ENCODE peak calls at places on chromosomes 5 and 9, in four cellular contexts. X, C, Q and M are unnamed samples.

GRCh38 chr9:80885894-80886293 is 803.5 kb downstream of the TLE1 start:
- DNase-seq in X (peak; percentile 42), C (no peak), Q (no peak), M (peak; percentile 35)

GRCh38 chr9:131651599-131651998 is 88.3 kb downstream of the RAPGEF1 start:
- DNase-seq in X (no peak), C (peak; percentile 69), Q (no peak), M (no peak)

GRCh38 chr5:158590936-158591863 is 508.5 kb downstream of the EBF1 start:
- DNase-seq in X (peak; percentile 94), C (no peak), Q (peak; percentile 50), M (peak; percentile 63)

GRCh38 chr9:34047864-34048729 is 590 bp downstream of the UBAP2 start:
- DNase-seq in X (peak; percentile 62), C (no peak), Q (no peak), M (peak; percentile 47)

GRCh38 chr9:7340451-7340850 is 459.1 kb downstream of the DMAC1 start:
- DNase-seq in X (no peak), C (no peak), Q (no peak), M (no peak)

GRCh38 chr9:127521919-127522304 is 70.6 kb downstream of the LRSAM1 start:
- DNase-seq in X (no peak), C (no peak), Q (no peak), M (no peak)

GRCh38 chr5:178399723-178400115 is 167.1 kb upstream of the PHYKPL start:
- DNase-seq in X (no peak), C (no peak), Q (no peak), M (no peak)

GRCh38 chr5:53790026-53790425 is 229.6 kb downstream of the NDUFS4 start:
- DNase-seq in X (no peak), C (no peak), Q (no peak), M (no peak)

GRCh38 chr5:5063533-5063953 is 76.6 kb upstream of the ADAMTS16 start:
- DNase-seq in X (peak; percentile 61), C (no peak), Q (no peak), M (peak; percentile 48)

GRCh38 chr5:103621548-103621930 is 59.0 kb upstream of the NUDT12 start:
- DNase-seq in X (peak; percentile 65), C (no peak), Q (no peak), M (no peak)

GRCh38 chr9:83934569-83935275 is 13.5 kb upstream of the KIF27 start:
- DNase-seq in X (no peak), C (peak; percentile 60), Q (no peak), M (no peak)

GRCh38 chr9:107878462-107878861 is 388.9 kb upstream of the KLF4 start:
- DNase-seq in X (no peak), C (no peak), Q (no peak), M (no peak)

GRCh38 chr5:10233505-10233904 is 16.2 kb downstream of the ATPSCKMT start:
- DNase-seq in X (peak; percentile 68), C (peak; percentile 97), Q (no peak), M (no peak)

GRCh38 chr5:120464627-120465280 is 654 bp downstream of the PRR16 start:
- DNase-seq in X (peak; percentile 71), C (peak; percentile 64), Q (no peak), M (peak; percentile 60)

GRCh38 chr5:956941-957729 is 51.5 kb upstream of the NKD2 start:
- DNase-seq in X (peak; percentile 40), C (peak; percentile 90), Q (peak; percentile 69), M (peak; percentile 34)

GRCh38 chr9:98117984-98118639 is 910 bp downstream of the TRIM14 start:
- DNase-seq in X (peak; percentile 71), C (peak; percentile 28), Q (no peak), M (no peak)

GRCh38 chr5:135978212-135978631 is 23.4 kb upstream of the LECT2 start:
- DNase-seq in X (peak; percentile 87), C (no peak), Q (no peak), M (no peak)

GRCh38 chr5:446864-447263 is 3.9 kb downstream of the EXOC3 start:
- DNase-seq in X (peak; percentile 37), C (peak; percentile 51), Q (no peak), M (peak; percentile 19)

GRCh38 chr5:150068071-150068470 is 18.3 kb downstream of the CSF1R start:
- DNase-seq in X (no peak), C (no peak), Q (no peak), M (no peak)

GRCh38 chr5:80251636-80252035 is 4.2 kb downstream of the SERINC5 start:
- DNase-seq in X (no peak), C (peak; percentile 40), Q (no peak), M (no peak)

GRCh38 chr5:125210241-125210947 is 464.0 kb upstream of the ZNF608 start:
- DNase-seq in X (no peak), C (peak; percentile 12), Q (no peak), M (no peak)

GRCh38 chr5:150347003-150347402 is 10.5 kb upstream of the TCOF1 start:
- DNase-seq in X (peak; percentile 13), C (no peak), Q (no peak), M (no peak)

GRCh38 chr9:19229725-19230355 is 653 bp upstream of the DENND4C start:
- DNase-seq in X (peak; percentile 89), C (no peak), Q (peak; percentile 90), M (peak; percentile 76)

GRCh38 chr5:176954050-176954449 is 52.5 kb downstream of the UIMC1 start:
- DNase-seq in X (no peak), C (no peak), Q (no peak), M (no peak)

GRCh38 chr9:93288341-93288740 is 104.4 kb downstream of the WNK2 start:
- DNase-seq in X (peak; percentile 54), C (no peak), Q (peak; percentile 48), M (peak; percentile 62)

GRCh38 chr5:91011029-91011428 is 372.1 kb downstream of the ARRDC3 start:
- DNase-seq in X (no peak), C (no peak), Q (no peak), M (no peak)

GRCh38 chr9:136084191-136084944 is 10.7 kb downstream of the NACC2 start:
- DNase-seq in X (no peak), C (no peak), Q (no peak), M (peak; percentile 25)

GRCh38 chr9:97628668-97629067 is 4.5 kb downstream of the TSTD2 start:
- DNase-seq in X (peak; percentile 23), C (no peak), Q (no peak), M (no peak)

GRCh38 chr5:2750758-2751464 is 566 bp downstream of the IRX2 start:
- DNase-seq in X (peak; percentile 62), C (no peak), Q (peak; percentile 61), M (no peak)

GRCh38 chr5:147307170-147307569 is 72.3 kb downstream of the STK32A start:
- DNase-seq in X (no peak), C (no peak), Q (no peak), M (no peak)

GRCh38 chr5:147306351-147306750 is 71.5 kb downstream of the STK32A start:
- DNase-seq in X (no peak), C (no peak), Q (no peak), M (no peak)

GRCh38 chr5:147305147-147305546 is 70.3 kb downstream of the STK32A start:
- DNase-seq in X (no peak), C (no peak), Q (no peak), M (no peak)

GRCh38 chr5:147310059-147310704 is 75.4 kb downstream of the STK32A start:
- DNase-seq in X (peak; percentile 33), C (peak; percentile 6), Q (no peak), M (peak; percentile 54)
- H4K5ac ChIP-seq in X (no peak overlapping the region), C (no peak overlapping the region), Q (no peak overlapping the region), M (no peak overlapping the region)

DNA sequence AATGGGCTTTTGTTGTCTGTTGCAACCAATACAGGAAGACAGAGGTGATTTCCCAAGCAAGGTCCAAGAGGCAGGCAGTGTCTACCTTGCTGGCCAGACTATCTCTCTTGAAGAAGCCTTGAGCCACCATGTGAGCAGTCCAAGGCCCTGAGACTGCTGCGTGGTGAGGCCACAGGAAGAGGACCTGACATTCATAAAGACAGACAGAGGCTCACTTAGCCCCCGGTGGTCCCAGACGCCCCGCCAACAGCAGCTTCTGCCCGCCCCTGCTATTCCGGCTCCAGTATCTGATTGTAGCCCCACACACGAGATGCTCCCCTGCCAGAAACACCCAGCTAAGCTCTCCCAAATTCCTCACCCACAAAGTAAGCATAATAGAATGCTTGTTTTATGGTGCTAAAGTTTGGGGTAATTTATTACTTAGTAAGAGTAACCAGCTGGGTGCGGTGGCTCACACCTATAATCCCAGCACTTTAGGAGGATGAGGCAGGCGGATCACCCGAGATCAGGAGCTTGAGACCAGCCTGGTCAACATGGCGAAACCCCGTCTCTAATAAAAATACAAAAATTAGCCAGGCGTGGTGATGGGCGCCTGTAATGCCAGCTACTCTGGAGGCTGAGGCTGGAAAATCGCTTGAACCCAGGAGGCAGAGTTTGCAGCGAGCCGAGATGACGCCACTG is 22.8 kb upstream of the FUBP3 start:
- DNase-seq in X (no peak), C (no peak), Q (no peak), M (no peak)
- H4K5ac ChIP-seq in X (no peak overlapping the region), C (no peak overlapping the region), Q (no peak overlapping the region), M (no peak overlapping the region)

GRCh38 chr5:94353605-94354004 is 264.8 kb downstream of the KIAA0825 start:
- DNase-seq in X (no peak), C (no peak), Q (no peak), M (no peak)
- H4K5ac ChIP-seq in X (no peak overlapping the region), C (no peak overlapping the region), Q (peak overlapping the region; percentile 57), M (no peak overlapping the region)

DNA sequence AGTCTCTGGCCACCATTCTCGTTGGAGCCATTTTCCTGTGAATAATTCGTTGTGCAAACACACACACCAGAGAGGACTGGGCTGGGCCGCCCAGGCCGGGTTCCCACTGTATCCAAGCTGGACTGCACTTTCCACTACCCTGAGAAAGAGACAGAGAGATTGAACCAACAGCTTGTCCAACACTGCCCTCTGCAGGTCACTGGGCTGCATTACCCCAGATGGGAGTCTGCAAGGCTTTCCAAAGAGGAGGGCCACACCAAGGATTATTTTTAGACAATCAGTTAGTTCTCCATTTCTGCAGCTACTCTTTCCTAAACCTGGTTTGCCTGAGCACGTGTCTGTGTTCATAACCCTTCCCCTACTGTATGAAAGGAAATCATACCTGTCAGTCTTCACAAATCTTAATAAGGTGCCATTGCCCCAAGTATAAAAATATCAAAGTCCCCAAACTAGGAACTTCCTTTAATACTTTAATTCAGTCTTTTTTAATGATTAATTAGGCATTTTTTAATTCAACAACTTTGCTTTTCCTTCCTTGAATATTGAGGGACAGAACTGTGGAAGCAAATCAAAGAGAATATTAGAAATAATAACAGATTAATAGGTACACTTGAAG is 13.3 kb upstream of the FGF1 start:
- DNase-seq in X (peak; percentile 85), C (peak; percentile 84), Q (peak; percentile 96), M (peak; percentile 89)
- H4K5ac ChIP-seq in X (peak overlapping the region; percentile 8), C (no peak overlapping the region), Q (no peak overlapping the region), M (no peak overlapping the region)